ENCODE peak calls at places on chromosomes 1 and 21, in eight cellular contexts. R is pancreas, X is esophagus squamous epithelium, K is kidney epithelial cell, D is WTC11, F is fibroblast of pulmonary artery, B is mammary epithelial cell, L is A549. Z is an unnamed sample.

GRCh38 chr21:45680215-45680614 is 36.7 kb downstream of the PCBP3 start:
- DNase-seq in R (no peak), X (no peak), K (no peak), D (no peak), F (no peak), B (no peak), L (no peak), Z (no peak)

GRCh38 chr1:41712081-41712480 is 206.6 kb downstream of the HIVEP3 start:
- DNase-seq in R (no peak), X (no peak), K (no peak), D (no peak), F (no peak), B (no peak), L (no peak), Z (no peak)

GRCh38 chr1:162873671-162874666 is 13.0 kb upstream of the CCDC190 start:
- DNase-seq in R (no peak), X (no peak), K (no peak), D (no peak), F (peak; percentile 84), B (no peak), L (peak; percentile 4), Z (peak; percentile 73)

GRCh38 chr1:53303651-53304515 is 24.0 kb downstream of the LRP8 start:
- DNase-seq in R (no peak), X (no peak), K (no peak), D (no peak), F (no peak), B (no peak), L (no peak), Z (no peak)

GRCh38 chr1:223738465-223739365 is 26.4 kb downstream of the CAPN2 start:
- DNase-seq in R (peak; percentile 50), X (no peak), K (no peak), D (no peak), F (no peak), B (peak; percentile 33), L (no peak), Z (peak; percentile 72)

GRCh38 chr1:36251794-36252481 is 27.7 kb downstream of the THRAP3 start:
- DNase-seq in R (no peak), X (no peak), K (no peak), D (no peak), F (no peak), B (no peak), L (no peak), Z (no peak)

GRCh38 chr1:164635784-164636729 is 77.1 kb downstream of the PBX1 start:
- DNase-seq in R (peak; percentile 80), X (no peak), K (no peak), D (no peak), F (no peak), B (no peak), L (peak; percentile 45), Z (no peak)

GRCh38 chr1:41722184-41722583 is 196.5 kb downstream of the HIVEP3 start:
- DNase-seq in R (no peak), X (no peak), K (no peak), D (no peak), F (no peak), B (no peak), L (no peak), Z (no peak)

GRCh38 chr1:7528386-7529031 is 242.6 kb upstream of the VAMP3 start:
- DNase-seq in R (no peak), X (no peak), K (no peak), D (no peak), F (no peak), B (no peak), L (no peak), Z (no peak)

GRCh38 chr1:29810121-29811120 is 574.1 kb downstream of the PTPRU start:
- DNase-seq in R (no peak), X (no peak), K (no peak), D (no peak), F (no peak), B (no peak), L (no peak), Z (no peak)

GRCh38 chr1:30648408-30649000 is 74.9 kb downstream of the MATN1 start:
- DNase-seq in R (no peak), X (no peak), K (no peak), D (no peak), F (no peak), B (peak; percentile 25), L (no peak), Z (no peak)

GRCh38 chr1:77958391-77958790 is 20.5 kb downstream of the FUBP1 start:
- DNase-seq in R (no peak), X (no peak), K (no peak), D (no peak), F (no peak), B (no peak), L (no peak), Z (no peak)

GRCh38 chr1:218874313-218874712 is 299.4 kb upstream of the LYPLAL1 start:
- DNase-seq in R (no peak), X (no peak), K (peak; percentile 32), D (no peak), F (peak; percentile 98), B (peak; percentile 97), L (peak; percentile 68), Z (peak; percentile 98)

GRCh38 chr21:25424045-25424444 is 183.2 kb downstream of the MRPL39 start:
- DNase-seq in R (no peak), X (no peak), K (no peak), D (no peak), F (no peak), B (no peak), L (no peak), Z (no peak)

GRCh38 chr1:156407344-156407743 is 38.3 kb downstream of the RHBG start:
- DNase-seq in R (no peak), X (no peak), K (no peak), D (no peak), F (no peak), B (no peak), L (no peak), Z (no peak)

GRCh38 chr1:60510162-60510561 is 436.6 kb upstream of the C1orf87 start:
- DNase-seq in R (no peak), X (no peak), K (no peak), D (no peak), F (peak; percentile 14), B (no peak), L (no peak), Z (no peak)

GRCh38 chr21:38171723-38172344 is 85.0 kb upstream of the KCNJ15 start:
- DNase-seq in R (no peak), X (no peak), K (peak; percentile 80), D (peak; percentile 60), F (peak; percentile 41), B (no peak), L (peak; percentile 41), Z (peak; percentile 33)

GRCh38 chr1:206511362-206512064 is 4.2 kb downstream of the RASSF5 start:
- DNase-seq in R (no peak), X (no peak), K (no peak), D (no peak), F (no peak), B (no peak), L (no peak), Z (no peak)

GRCh38 chr1:160672789-160673695 is 26.2 kb upstream of the SLAMF1 start:
- DNase-seq in R (no peak), X (no peak), K (no peak), D (no peak), F (no peak), B (no peak), L (no peak), Z (no peak)

GRCh38 chr1:246435421-246436041 is 71.5 kb downstream of the SMYD3 start:
- DNase-seq in R (no peak), X (no peak), K (no peak), D (no peak), F (peak; percentile 60), B (no peak), L (no peak), Z (peak; percentile 41)

GRCh38 chr1:7265771-7266371 is 480.6 kb downstream of the CAMTA1 start:
- DNase-seq in R (peak; percentile 85), X (no peak), K (peak; percentile 97), D (no peak), F (peak; percentile 60), B (peak; percentile 98), L (peak; percentile 96), Z (peak; percentile 98)

GRCh38 chr1:207073906-207074820 is 14.5 kb upstream of the C4BPB start:
- DNase-seq in R (no peak), X (no peak), K (no peak), D (no peak), F (no peak), B (peak; percentile 89), L (no peak), Z (peak; percentile 77)

GRCh38 chr1:203055166-203055799 is 29.0 kb downstream of the PPFIA4 start:
- DNase-seq in R (no peak), X (no peak), K (no peak), D (peak; percentile 69), F (no peak), B (no peak), L (peak; percentile 19), Z (no peak)
- TF ChIP-seq CTCF in R (no peak), X (no peak), K (no peak), D (no peak), F (no peak), B (no peak), L (no peak), Z (no peak)

GRCh38 chr1:111052246-111052645 is 87.6 kb downstream of the DRAM2 start:
- DNase-seq in R (no peak), X (no peak), K (no peak), D (no peak), F (peak; percentile 22), B (peak; percentile 20), L (no peak), Z (peak; percentile 28)
- TF ChIP-seq CTCF in R (no peak), X (no peak), K (no peak), D (no peak), F (no peak), B (no peak), L (no peak), Z (no peak)

DNA sequence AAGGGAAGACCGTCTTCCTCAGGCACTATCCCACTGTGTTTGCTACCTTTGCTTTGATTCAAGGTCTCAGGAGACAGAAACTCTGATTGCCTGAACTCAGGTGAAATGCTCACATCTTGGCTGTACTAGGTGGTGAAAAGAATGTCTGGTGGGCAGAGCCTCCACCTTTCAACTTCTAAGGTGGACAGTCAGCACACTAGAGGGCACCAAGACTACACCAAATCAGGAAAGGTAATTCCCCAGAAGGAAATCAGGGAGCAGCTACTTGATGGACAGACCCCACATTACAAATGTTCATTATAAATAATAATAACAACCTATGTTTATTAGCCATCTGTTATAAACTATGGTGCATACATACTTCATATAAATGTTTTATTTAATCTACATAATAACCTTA is 220.9 kb downstream of the ATG4C start:
- DNase-seq in R (no peak), X (no peak), K (no peak), D (peak; percentile 37), F (peak; percentile 29), B (no peak), L (peak; percentile 2), Z (peak; percentile 43)
- TF ChIP-seq CTCF in R (no peak), X (no peak), K (peak; percentile 41), D (no peak), F (peak; percentile 34), B (peak; percentile 18), L (peak; percentile 19), Z (peak; percentile 23)

DNA sequence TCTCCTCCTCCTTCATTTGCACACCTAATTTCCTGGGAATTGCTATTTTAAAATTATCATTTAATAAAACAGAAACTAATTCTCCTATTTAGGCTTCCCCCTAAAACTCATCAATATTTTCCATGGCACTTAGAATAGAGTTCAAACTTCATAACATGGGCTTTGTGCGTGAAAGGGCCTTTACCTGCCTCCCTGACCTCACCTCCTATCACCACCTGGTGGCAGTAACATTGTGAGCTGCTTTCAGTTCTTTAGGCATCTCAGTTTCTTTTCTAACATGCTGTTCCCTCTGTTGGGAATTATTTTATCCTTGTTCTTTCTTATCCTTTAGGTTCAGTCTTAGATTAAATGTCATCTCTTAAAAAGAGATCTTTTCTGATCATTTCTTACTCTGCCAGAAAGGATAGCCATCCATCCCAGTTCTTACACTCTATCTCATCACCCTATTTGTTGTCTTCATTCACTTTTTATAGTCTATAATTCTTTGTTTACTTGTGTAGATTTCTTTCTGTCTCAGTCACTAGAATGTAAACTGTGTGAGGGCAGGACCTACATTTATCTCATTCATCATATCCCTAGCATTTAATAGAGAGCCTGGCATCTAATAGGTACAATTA is 133.8 kb upstream of the KIAA1614 start:
- DNase-seq in R (no peak), X (no peak), K (no peak), D (peak; percentile 23), F (peak; percentile 2), B (peak; percentile 12), L (peak; percentile 28), Z (peak; percentile 59)
- TF ChIP-seq CTCF in R (peak; percentile 38), X (no peak), K (peak; percentile 49), D (peak; percentile 40), F (peak; percentile 41), B (peak; percentile 63), L (peak; percentile 48), Z (peak; percentile 57)

Z was measured in MCF 10A.